ENCODE peak calls at places on chromosomes 3 and 15, in five cellular contexts. L is gastrocnemius medialis, K is adrenal gland, S is retina, A is HT1080. X is an unnamed sample.

GRCh38 chr3:71776543-71776942 is 8.4 kb downstream of the PROK2 start:
- DNase-seq in L (no peak), K (no peak), S (no peak), A (no peak), X (no peak)

GRCh38 chr3:129838086-129838485 is 55.4 kb downstream of the TMCC1 start:
- DNase-seq in L (no peak), K (no peak), S (no peak), A (no peak), X (no peak)

GRCh38 chr3:55752911-55753310 is 265.8 kb upstream of the WNT5A start:
- DNase-seq in L (no peak), K (no peak), S (no peak), A (no peak), X (no peak)

GRCh38 chr3:131393056-131393455 is 11.5 kb downstream of the NUDT16 start:
- DNase-seq in L (no peak), K (no peak), S (no peak), A (no peak), X (no peak)

GRCh38 chr3:54928056-54928770 is at the start of gene LRTM1:
- DNase-seq in L (no peak), K (no peak), S (peak), A (no peak), X (no peak)

GRCh38 chr3:177320765-177321247 is 123.5 kb upstream of the TBL1XR1 start:
- DNase-seq in L (no peak), K (no peak), S (no peak), A (no peak), X (no peak)

GRCh38 chr15:43509002-43509922 is 8.1 kb upstream of the MAP1A start:
- DNase-seq in L (peak), K (peak), S (no peak), A (peak), X (no peak)

GRCh38 chr3:183278479-183279088 is 25.5 kb downstream of the B3GNT5 start:
- DNase-seq in L (no peak), K (no peak), S (no peak), A (no peak), X (no peak)

GRCh38 chr15:48940508-48940907 is 23.2 kb downstream of the SHC4 start:
- DNase-seq in L (no peak), K (no peak), S (no peak), A (peak), X (no peak)

GRCh38 chr3:3817870-3818269 is 18.6 kb downstream of the LRRN1 start:
- DNase-seq in L (no peak), K (no peak), S (no peak), A (no peak), X (no peak)

GRCh38 chr15:68303560-68304436 is 26.3 kb downstream of the FEM1B start:
- DNase-seq in L (no peak), K (no peak), S (no peak), A (no peak), X (no peak)

GRCh38 chr15:70033529-70034140 is 64.1 kb downstream of the TLE3 start:
- DNase-seq in L (no peak), K (peak), S (peak), A (no peak), X (no peak)